ENCODE peak calls at places on chromosomes 3 and 15, in six cellular contexts. J, H, X, U, A and I are unnamed samples.

GRCh38 chr15:39312984-39313383 is 267.9 kb upstream of the THBS1 start:
- DNase-seq in U (peak), A (peak), J (no peak), X (no peak), H (peak), I (no peak)

GRCh38 chr3:24018784-24019570 is 73.9 kb downstream of the NR1D2 start:
- DNase-seq in H (no peak), X (no peak), U (no peak), A (no peak), J (no peak), I (no peak)

GRCh38 chr15:40982855-40983254 is 29.6 kb downstream of the CHAC1 start:
- DNase-seq in A (no peak), H (no peak), J (no peak), X (no peak), U (no peak), I (no peak)

GRCh38 chr3:63193647-63194046 is 84.5 kb upstream of the SYNPR start:
- DNase-seq in A (peak), X (no peak), J (no peak), U (peak), H (peak), I (peak)

GRCh38 chr15:97791824-97792792 is 168.4 kb upstream of the ARRDC4 start:
- DNase-seq in U (no peak), H (no peak), J (no peak), X (no peak), A (no peak), I (no peak)

GRCh38 chr3:32454111-32454510 is 48.5 kb downstream of the CMTM6 start:
- DNase-seq in J (no peak), A (no peak), X (no peak), U (no peak), H (no peak), I (no peak)

GRCh38 chr3:127652246-127652995 is 20.3 kb upstream of the ABTB1 start:
- DNase-seq in J (peak), U (peak), X (no peak), A (peak), H (peak), I (peak)

GRCh38 chr3:129323651-129324294 is 45.1 kb downstream of the HMCES start:
- DNase-seq in H (no peak), X (no peak), J (no peak), A (no peak), U (peak), I (no peak)

GRCh38 chr3:134378384-134378783 is 4.1 kb upstream of the AMOTL2 start:
- DNase-seq in J (no peak), H (peak), X (no peak), U (peak), A (peak), I (peak)

GRCh38 chr3:48711727-48712126 is 5.3 kb downstream of the IP6K2 start:
- DNase-seq in J (no peak), H (no peak), A (no peak), U (no peak), X (no peak), I (no peak)

GRCh38 chr3:54951405-54951804 is 23.5 kb upstream of the LRTM1 start:
- DNase-seq in A (peak), U (peak), H (no peak), J (no peak), X (no peak), I (peak)

GRCh38 chr15:45863881-45864580 is 229.2 kb downstream of the SQOR start:
- DNase-seq in U (no peak), J (no peak), A (no peak), X (no peak), H (no peak), I (no peak)

GRCh38 chr15:63778800-63779199 is 54.9 kb downstream of the HERC1 start:
- DNase-seq in J (no peak), U (no peak), H (no peak), X (no peak), A (no peak), I (no peak)

GRCh38 chr3:5489536-5489935 is 302.0 kb downstream of the EDEM1 start:
- DNase-seq in X (peak), U (no peak), J (no peak), A (no peak), H (no peak), I (no peak)
- TF ChIP-seq SIN3A in X (no peak), U (no peak), J (no peak), A (no peak), H (no peak), I (no peak)

DNA sequence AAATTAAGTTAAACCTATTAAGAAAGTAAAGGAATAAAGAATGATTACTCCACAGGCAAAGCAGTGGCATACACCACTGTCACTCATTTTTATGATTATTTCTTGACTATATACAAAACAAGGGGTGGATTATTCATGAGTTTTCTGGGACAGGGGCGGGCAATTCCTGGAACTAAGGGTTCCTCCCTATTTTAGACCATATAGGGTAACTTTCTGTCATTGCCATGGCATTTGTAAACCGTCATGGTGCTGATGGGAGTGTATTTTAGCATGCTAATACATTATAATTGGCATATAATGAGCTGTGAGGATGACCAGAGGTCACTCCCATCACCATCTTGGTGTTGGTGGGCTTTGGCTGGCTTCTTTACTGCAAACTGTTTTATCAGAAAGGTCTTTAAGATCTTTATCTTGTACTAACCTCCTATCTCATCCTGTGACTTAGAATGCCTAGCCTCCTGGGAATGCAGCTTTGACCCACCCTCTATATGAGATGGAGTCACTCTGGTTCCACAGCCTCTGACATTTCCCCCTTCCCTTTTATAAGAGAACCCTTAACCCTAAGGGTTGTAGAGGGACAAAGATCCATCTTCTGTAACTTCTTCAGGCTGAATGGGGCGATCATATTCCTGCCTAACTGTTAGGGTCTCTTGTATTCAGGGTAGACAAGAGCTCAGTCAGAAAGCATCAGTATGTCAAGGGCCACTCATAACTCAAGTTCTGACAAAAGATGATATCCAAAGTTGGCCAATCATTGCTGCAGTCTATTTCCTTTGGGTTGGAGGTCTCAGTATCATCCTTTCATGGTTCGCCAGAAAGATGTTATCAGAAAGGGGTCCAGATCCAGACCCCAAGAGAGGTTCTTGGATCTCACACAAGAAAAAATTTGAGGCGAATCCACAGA is 79.5 kb upstream of the LIPC start:
- DNase-seq in A (no peak), X (no peak), U (peak), H (no peak), J (no peak), I (no peak)
- TF ChIP-seq REST in A (no peak), X (no peak), U (peak), H (no peak), J (no peak), I (no peak)

DNA sequence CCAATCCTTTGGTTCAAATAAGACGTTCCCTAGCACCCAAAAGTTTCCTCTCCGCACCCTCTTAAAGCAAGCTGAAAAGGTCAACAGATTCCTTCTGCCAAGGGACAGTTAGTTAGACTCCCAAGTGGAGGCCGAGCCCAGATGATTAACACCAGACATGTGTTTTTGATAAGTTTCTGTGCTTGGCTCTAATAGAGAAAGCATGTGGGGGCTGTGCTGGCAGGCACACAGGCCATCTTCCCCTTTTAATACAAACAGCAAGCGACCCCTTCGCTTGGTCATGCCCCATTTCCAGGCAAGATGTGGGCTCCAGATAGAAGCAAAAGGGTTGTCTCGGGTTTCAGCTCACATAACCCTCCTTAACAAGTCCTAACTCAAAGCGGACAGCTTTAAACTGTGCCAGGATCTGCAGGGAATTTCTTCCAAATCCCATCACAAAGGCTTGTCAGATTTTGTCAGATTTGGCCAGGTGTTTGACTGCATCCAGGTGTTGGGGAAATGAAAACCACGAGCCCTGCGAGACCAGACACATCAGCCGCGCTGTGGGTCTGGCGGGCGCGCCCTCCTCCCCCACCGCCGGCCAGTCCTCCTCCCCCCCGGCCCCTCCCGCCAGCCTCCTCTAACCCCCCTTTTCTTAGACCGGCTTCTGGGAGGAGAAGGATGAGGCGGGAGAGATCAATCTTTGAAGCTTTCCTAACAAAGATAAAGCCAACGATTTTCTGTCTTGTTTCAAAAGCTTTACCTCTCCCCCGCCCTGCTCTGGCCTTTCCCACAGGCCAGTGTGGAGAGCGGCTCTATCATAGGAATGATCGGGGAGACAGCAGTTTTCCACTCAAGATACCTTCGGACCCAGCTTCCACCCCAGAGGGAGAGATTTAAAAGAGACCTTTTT is 3.4 kb downstream of the HES1 start:
- DNase-seq in J (no peak), X (no peak), A (peak), H (no peak), U (peak), I (peak)
- TF ChIP-seq SIN3A in J (no peak), X (no peak), A (peak), H (no peak), U (no peak), I (peak)

GRCh38 chr3:170159459-170159858 is 22.1 kb downstream of the PHC3 start:
- DNase-seq in H (no peak), J (no peak), A (no peak), U (no peak), X (no peak), I (no peak)
- TF ChIP-seq REST in H (no peak), J (no peak), A (no peak), U (no peak), X (no peak), I (no peak)

GRCh38 chr3:16908006-16908405 is 23.3 kb downstream of the PLCL2 start:
- DNase-seq in J (no peak), U (no peak), X (no peak), H (no peak), A (no peak), I (no peak)

GRCh38 chr3:16908878-16909277 is 24.1 kb downstream of the PLCL2 start:
- DNase-seq in X (no peak), J (no peak), A (no peak), U (no peak), H (no peak), I (no peak)

GRCh38 chr3:16907245-16907644 is 22.5 kb downstream of the PLCL2 start:
- DNase-seq in A (no peak), H (no peak), X (no peak), J (no peak), U (peak), I (no peak)

GRCh38 chr3:16909802-16910201 is 25.0 kb downstream of the PLCL2 start:
- DNase-seq in U (no peak), J (no peak), H (no peak), X (no peak), A (no peak), I (no peak)

DNA sequence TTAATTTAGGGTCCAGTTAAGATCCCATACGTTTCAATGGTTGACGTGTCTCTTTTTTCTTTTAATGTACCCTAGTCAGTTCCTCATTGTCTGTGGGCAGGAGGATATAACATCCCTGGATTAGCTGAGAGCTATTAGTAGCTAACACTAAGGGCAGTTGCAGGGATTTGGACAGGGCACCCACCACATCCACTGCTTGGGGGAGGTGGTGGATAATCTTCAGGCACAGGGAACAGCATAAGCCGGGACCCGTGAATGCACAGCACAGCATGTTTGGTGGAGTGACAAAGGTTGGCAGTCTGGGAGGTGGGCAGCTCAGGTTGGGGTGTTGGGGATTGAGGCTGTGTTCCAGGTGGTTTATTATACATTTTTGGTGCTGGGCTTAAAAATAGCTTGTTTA is 23.7 kb downstream of the PLCL2 start:
- DNase-seq in J (no peak), H (no peak), X (no peak), A (no peak), U (no peak), I (no peak)
- TF ChIP-seq SIN3A in J (no peak), H (no peak), X (no peak), A (no peak), U (no peak), I (no peak)

GRCh38 chr15:100900895-100901169 is 18.3 kb upstream of the LRRK1 start:
- DNase-seq in U (no peak), J (no peak), X (no peak), H (no peak), A (no peak), I (peak)

GRCh38 chr15:100901702-100902435 is 17.3 kb upstream of the LRRK1 start:
- DNase-seq in U (no peak), A (no peak), H (no peak), X (no peak), J (no peak), I (no peak)

GRCh38 chr15:100901296-100901695 is 17.9 kb upstream of the LRRK1 start:
- DNase-seq in U (no peak), J (no peak), A (no peak), X (no peak), H (no peak), I (no peak)

GRCh38 chr15:100903191-100903590 is 16.0 kb upstream of the LRRK1 start:
- DNase-seq in U (no peak), X (no peak), H (no peak), A (no peak), J (no peak), I (no peak)

DNA sequence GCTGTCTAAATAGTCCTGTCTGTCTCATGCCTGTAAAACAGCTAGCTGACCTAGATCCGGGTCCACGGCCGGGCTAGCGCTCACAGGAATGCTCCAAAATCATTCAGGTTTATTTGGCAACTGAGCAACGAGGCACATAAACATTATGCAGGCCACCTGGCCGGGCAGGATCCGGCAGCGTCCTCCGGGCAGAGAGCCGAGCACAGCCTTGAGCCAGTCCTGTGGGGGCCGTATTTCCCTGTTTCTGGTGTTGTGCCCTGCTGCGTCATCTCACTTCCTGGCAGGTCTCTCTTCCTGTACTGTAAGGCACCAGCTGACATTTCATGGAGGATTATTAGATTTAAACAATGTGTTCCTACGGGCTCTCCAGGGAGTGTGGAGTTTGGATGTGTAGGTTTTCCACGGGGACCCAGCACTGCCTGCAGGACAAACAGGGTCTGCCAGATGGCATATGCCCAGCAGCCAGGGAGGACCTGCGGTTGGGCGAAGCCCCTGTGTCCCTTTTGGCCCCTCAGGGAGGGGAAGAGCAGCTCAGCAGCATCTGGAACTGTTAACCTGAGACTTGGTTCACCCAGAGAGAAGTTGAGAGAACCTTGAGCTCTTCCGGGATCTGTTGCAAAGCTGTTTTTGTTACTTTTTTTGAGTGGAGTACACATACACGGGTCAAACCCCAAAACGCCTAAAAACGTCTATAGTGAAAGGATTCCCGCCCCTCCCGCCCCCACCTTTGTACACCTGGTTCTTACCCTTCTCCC is 16.5 kb upstream of the LRRK1 start:
- DNase-seq in X (no peak), H (no peak), A (peak), J (no peak), U (no peak), I (peak)
- TF ChIP-seq REST in X (no peak), H (no peak), A (no peak), J (no peak), U (no peak), I (no peak)

GRCh38 chr3:174462908-174463307 is 396.2 kb upstream of the NAALADL2 start:
- DNase-seq in U (no peak), X (no peak), J (no peak), A (no peak), H (no peak), I (no peak)

GRCh38 chr3:174465177-174465576 is 394.0 kb upstream of the NAALADL2 start:
- DNase-seq in H (no peak), J (no peak), X (no peak), A (no peak), U (no peak), I (no peak)

DNA sequence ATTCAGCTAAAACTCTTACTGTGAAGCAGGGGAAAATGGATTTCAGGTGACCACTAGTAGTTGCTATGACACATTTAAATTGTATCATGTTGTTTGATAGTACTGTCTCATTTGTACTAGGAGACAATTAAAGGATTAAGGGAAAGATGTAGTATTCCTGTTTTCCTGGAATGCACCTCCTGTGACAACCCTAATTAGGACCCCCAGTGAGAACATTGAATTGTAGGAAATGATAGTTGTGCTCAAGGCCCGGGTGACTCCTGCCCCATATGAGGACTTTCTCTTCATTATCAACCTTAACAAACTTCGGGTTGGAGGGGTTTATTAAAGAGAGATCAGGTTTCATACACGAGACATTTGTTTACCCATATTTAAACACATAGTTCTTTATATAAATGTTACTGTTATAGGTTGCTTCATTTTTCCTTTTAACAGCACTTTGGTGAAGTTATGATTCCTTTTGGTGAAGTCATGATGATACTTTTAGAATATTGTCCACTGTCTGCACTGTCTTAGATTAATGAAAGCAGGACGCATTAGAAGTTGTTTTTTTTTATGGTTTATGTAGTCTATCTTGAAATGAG is 392.6 kb upstream of the NAALADL2 start:
- DNase-seq in A (no peak), U (no peak), H (no peak), X (no peak), J (no peak), I (no peak)
- TF ChIP-seq SIN3A in A (no peak), U (no peak), H (no peak), X (no peak), J (no peak), I (no peak)

GRCh38 chr15:66628976-66629723 is 63.4 kb upstream of the LCTL start:
- DNase-seq in J (no peak), U (peak), H (no peak), A (no peak), X (no peak), I (no peak)

GRCh38 chr15:66633346-66633745 is 67.5 kb upstream of the LCTL start:
- DNase-seq in A (no peak), U (no peak), J (no peak), H (no peak), X (no peak), I (no peak)

GRCh38 chr15:66630801-66631351 is 65.1 kb upstream of the LCTL start:
- DNase-seq in A (no peak), H (no peak), J (no peak), X (no peak), U (peak), I (peak)

GRCh38 chr15:66631616-66632263 is 65.9 kb upstream of the LCTL start:
- DNase-seq in A (no peak), X (no peak), H (no peak), U (no peak), J (no peak), I (peak)

GRCh38 chr15:66629817-66630576 is 64.2 kb upstream of the LCTL start:
- DNase-seq in U (no peak), X (no peak), A (no peak), H (no peak), J (no peak), I (no peak)
- TF ChIP-seq REST in U (no peak), X (no peak), A (no peak), H (no peak), J (no peak), I (no peak)